ENCODE peak calls at places on chromosomes 16 and 17, in ten cellular contexts. H, S, E, A, N, M, I, U, V and B are unnamed samples.

GRCh38 chr17:4895676-4896331 is 3.5 kb upstream of the C17orf107 start:
- DNase-seq in H (no peak), E (no peak), S (peak; percentile 54), V (no peak), N (no peak), M (no peak), U (no peak), I (no peak), A (no peak), B (no peak)

GRCh38 chr17:83125515-83126274 is 46.3 kb downstream of the METRNL start:
- DNase-seq in N (no peak), S (no peak), H (peak; percentile 37), V (no peak), I (peak; percentile 37), U (peak; percentile 51), M (no peak), E (peak; percentile 79), A (no peak), B (peak; percentile 77)

GRCh38 chr17:5838661-5839300 is 231.4 kb upstream of the WSCD1 start:
- DNase-seq in H (no peak), N (no peak), U (no peak), I (no peak), A (no peak), V (no peak), E (no peak), M (no peak), S (no peak), B (no peak)

GRCh38 chr17:31842416-31843381 is 16.3 kb downstream of the COPRS start:
- DNase-seq in I (peak; percentile 63), A (peak; percentile 78), M (no peak), H (peak; percentile 67), N (peak; percentile 76), S (peak; percentile 57), U (peak; percentile 73), E (peak; percentile 80), V (peak; percentile 49), B (peak; percentile 58)

GRCh38 chr16:84465154-84465553 is 39.3 kb downstream of the MEAK7 start:
- DNase-seq in E (no peak), I (no peak), U (no peak), V (no peak), M (no peak), N (no peak), S (no peak), H (no peak), A (no peak), B (no peak)

GRCh38 chr16:11256657-11257130 is 690 bp upstream of the SOCS1 start:
- DNase-seq in H (no peak), A (peak; percentile 70), V (peak; percentile 32), N (peak; percentile 78), M (no peak), S (peak; percentile 41), U (peak; percentile 78), I (no peak), E (peak; percentile 79), B (no peak)

GRCh38 chr16:86626966-86627365 is 48.6 kb downstream of the FOXL1 start:
- DNase-seq in N (no peak), V (no peak), H (no peak), M (no peak), S (no peak), U (no peak), A (peak; percentile 27), I (no peak), E (peak; percentile 25), B (no peak)

GRCh38 chr16:68332411-68333121 is 21.7 kb downstream of the PRMT7 start:
- DNase-seq in S (peak; percentile 48), N (no peak), M (no peak), A (peak; percentile 36), U (peak; percentile 67), E (peak; percentile 52), V (no peak), I (no peak), H (no peak), B (no peak)

GRCh38 chr17:56478836-56479447 is 114.6 kb upstream of the NOG start:
- DNase-seq in E (peak; percentile 35), H (no peak), I (no peak), A (peak; percentile 35), S (peak; percentile 4), U (no peak), V (peak; percentile 52), N (no peak), M (no peak), B (no peak)

GRCh38 chr17:74610108-74610507 is 13.4 kb downstream of the CD300E start:
- DNase-seq in V (no peak), M (no peak), N (no peak), U (no peak), H (no peak), I (no peak), A (no peak), E (no peak), S (no peak), B (no peak)

GRCh38 chr17:70552230-70552981 is 383.1 kb downstream of the KCNJ2 start:
- DNase-seq in N (no peak), I (no peak), V (peak; percentile 53), E (peak; percentile 58), S (peak; percentile 40), A (peak; percentile 42), U (no peak), H (no peak), M (no peak), B (peak; percentile 6)

GRCh38 chr16:456891-457483 is 31.5 kb downstream of the RAB11FIP3 start:
- DNase-seq in A (no peak), H (no peak), I (no peak), S (no peak), U (no peak), V (no peak), E (peak; percentile 58), N (no peak), M (no peak), B (no peak)

GRCh38 chr17:15436399-15437369 is 30.7 kb downstream of the CDRT4 start:
- DNase-seq in V (peak; percentile 74), E (peak; percentile 37), I (no peak), H (peak; percentile 10), A (peak; percentile 56), M (no peak), N (peak; percentile 87), U (peak; percentile 85), S (no peak), B (peak; percentile 42)

GRCh38 chr17:6948976-6949375 is 46.9 kb upstream of the ALOX12 start:
- DNase-seq in S (no peak), E (no peak), M (no peak), N (no peak), U (no peak), H (no peak), I (no peak), V (no peak), A (no peak), B (no peak)

GRCh38 chr16:51657844-51658243 is 506.8 kb upstream of the SALL1 start:
- DNase-seq in U (no peak), V (no peak), S (no peak), N (no peak), H (no peak), A (no peak), M (no peak), I (no peak), E (no peak), B (no peak)

GRCh38 chr17:79622201-79622601 is 11.3 kb upstream of the RBFOX3 start:
- DNase-seq in I (no peak), H (peak; percentile 5), S (peak; percentile 5), M (no peak), N (no peak), U (peak; percentile 13), V (no peak), A (no peak), E (no peak), B (no peak)